ENCODE peak calls at places on chromosomes 16 and 17, in ten cellular contexts. W is RWPE1, T is cardiac fibroblast, N is BE2C, D is sigmoid colon, Q is neural crest cell, X is AG04450, E is astrocyte of the cerebellum, Y is endothelial cell of umbilical vein, S is stomach. Z is an unnamed sample.

GRCh38 chr16:78505544-78506371 is 406.3 kb downstream of the WWOX start:
- DNase-seq in W (no peak), T (peak), N (no peak), D (peak), Q (no peak), X (no peak), E (peak), Y (no peak), S (peak), Z (no peak)

GRCh38 chr17:50270430-50271172 is 3.7 kb upstream of the TMEM92 start:
- DNase-seq in W (no peak), T (peak), N (no peak), D (peak), Q (peak), X (peak), E (no peak), Y (no peak), S (peak), Z (no peak)

GRCh38 chr17:27293359-27293897 is 486 bp upstream of the WSB1 start:
- DNase-seq in W (no peak), T (no peak), N (no peak), D (peak), Q (no peak), X (no peak), E (no peak), Y (no peak), S (no peak), Z (no peak)

GRCh38 chr17:71313866-71314265 is 807.0 kb upstream of the SOX9 start:
- DNase-seq in W (no peak), T (no peak), N (no peak), D (no peak), Q (no peak), X (no peak), E (no peak), Y (no peak), S (no peak), Z (no peak)

GRCh38 chr16:11004351-11004750 is 60.0 kb downstream of the CLEC16A start:
- DNase-seq in W (no peak), T (peak), N (no peak), D (no peak), Q (no peak), X (no peak), E (peak), Y (no peak), S (no peak), Z (no peak)

GRCh38 chr16:66250686-66251405 is 115.6 kb upstream of the CDH5 start:
- DNase-seq in W (no peak), T (peak), N (no peak), D (peak), Q (peak), X (no peak), E (no peak), Y (no peak), S (peak), Z (no peak)

GRCh38 chr17:4004517-4005295 is 40.5 kb upstream of the ATP2A3 start:
- DNase-seq in W (peak), T (peak), N (peak), D (peak), Q (peak), X (no peak), E (no peak), Y (peak), S (peak), Z (no peak)

GRCh38 chr17:77403854-77404253 is 263.1 kb downstream of the SEC14L1 start:
- DNase-seq in W (no peak), T (no peak), N (no peak), D (no peak), Q (no peak), X (no peak), E (no peak), Y (no peak), S (no peak), Z (no peak)

GRCh38 chr17:50072130-50072529 is 16.2 kb downstream of the ITGA3 start:
- DNase-seq in W (no peak), T (no peak), N (no peak), D (no peak), Q (no peak), X (no peak), E (no peak), Y (no peak), S (no peak), Z (no peak)

GRCh38 chr17:1294157-1294717 is 14.8 kb downstream of the TRARG1 start:
- DNase-seq in W (no peak), T (no peak), N (no peak), D (no peak), Q (no peak), X (no peak), E (no peak), Y (no peak), S (peak), Z (no peak)

GRCh38 chr17:50396261-50397110 is 837 bp downstream of the LRRC59 start:
- DNase-seq in W (peak), T (peak), N (peak), D (peak), Q (no peak), X (no peak), E (peak), Y (peak), S (peak), Z (peak)

GRCh38 chr17:11487469-11487868 is 110.8 kb upstream of the DNAH9 start:
- DNase-seq in W (no peak), T (no peak), N (no peak), D (no peak), Q (no peak), X (no peak), E (no peak), Y (no peak), S (no peak), Z (no peak)

GRCh38 chr16:6122401-6122800 is 1024.8 kb upstream of the EEF2KMT start:
- DNase-seq in W (no peak), T (no peak), N (no peak), D (no peak), Q (no peak), X (no peak), E (no peak), Y (no peak), S (no peak), Z (no peak)

GRCh38 chr16:397135-397661 is at the start of gene NME4:
- DNase-seq in W (no peak), T (peak), N (peak), D (peak), Q (peak), X (no peak), E (no peak), Y (peak), S (no peak), Z (no peak)

GRCh38 chr16:30710971-30711370 is 12.0 kb downstream of the SRCAP start:
- DNase-seq in W (no peak), T (no peak), N (no peak), D (no peak), Q (no peak), X (no peak), E (no peak), Y (no peak), S (no peak), Z (no peak)

GRCh38 chr16:66479661-66480264 is 52.7 kb downstream of the BEAN1 start:
- DNase-seq in W (no peak), T (no peak), N (no peak), D (peak), Q (no peak), X (no peak), E (no peak), Y (no peak), S (no peak), Z (no peak)

GRCh38 chr16:35391328-35391727 is 1931.9 kb downstream of the TP53TG3F start:
- DNase-seq in W (no peak), T (peak), N (peak), D (no peak), Q (no peak), X (no peak), E (no peak), Y (peak), S (no peak), Z (no peak)

GRCh38 chr16:28146536-28146935 is 65.2 kb downstream of the XPO6 start:
- DNase-seq in W (no peak), T (no peak), N (no peak), D (no peak), Q (no peak), X (no peak), E (no peak), Y (no peak), S (no peak), Z (no peak)

GRCh38 chr16:12421688-12422087 is 382.0 kb downstream of the CPPED1 start:
- DNase-seq in W (no peak), T (no peak), N (no peak), D (no peak), Q (no peak), X (no peak), E (no peak), Y (no peak), S (no peak), Z (no peak)

GRCh38 chr17:35082073-35082657 is 18.7 kb upstream of the RFFL start:
- DNase-seq in W (peak), T (peak), N (peak), D (no peak), Q (no peak), X (peak), E (peak), Y (peak), S (no peak), Z (no peak)

GRCh38 chr16:87956169-87956770 is 5.0 kb downstream of the BANP start:
- DNase-seq in W (no peak), T (peak), N (no peak), D (no peak), Q (peak), X (no peak), E (no peak), Y (peak), S (no peak), Z (no peak)

GRCh38 chr16:588639-588888 is 1.3 kb upstream of the RAB40C start:
- DNase-seq in W (no peak), T (peak), N (peak), D (no peak), Q (peak), X (peak), E (no peak), Y (peak), S (peak), Z (no peak)

GRCh38 chr17:10605221-10605783 is 51.8 kb downstream of the MYH3 start:
- DNase-seq in W (no peak), T (no peak), N (no peak), D (no peak), Q (no peak), X (no peak), E (no peak), Y (no peak), S (no peak), Z (no peak)

GRCh38 chr16:2152695-2153506 is 2.7 kb upstream of the TRAF7 start:
- DNase-seq in W (no peak), T (peak), N (peak), D (no peak), Q (no peak), X (no peak), E (no peak), Y (no peak), S (peak), Z (no peak)

GRCh38 chr16:2151188-2152091 is 3.0 kb downstream of the RAB26 start:
- DNase-seq in W (no peak), T (peak), N (peak), D (no peak), Q (no peak), X (no peak), E (no peak), Y (no peak), S (no peak), Z (no peak)

GRCh38 chr16:2149630-2150417 is 1.4 kb downstream of the RAB26 start:
- DNase-seq in W (no peak), T (peak), N (no peak), D (no peak), Q (no peak), X (no peak), E (no peak), Y (no peak), S (no peak), Z (no peak)

GRCh38 chr16:2148714-2149629 is 547 bp downstream of the RAB26 start:
- DNase-seq in W (no peak), T (peak), N (no peak), D (no peak), Q (no peak), X (no peak), E (no peak), Y (no peak), S (peak), Z (no peak)

GRCh38 chr16:2150418-2151187 is 2.2 kb downstream of the RAB26 start:
- DNase-seq in W (no peak), T (peak), N (peak), D (no peak), Q (no peak), X (no peak), E (no peak), Y (no peak), S (peak), Z (no peak)
- TF ChIP-seq CTCF in W (peak), T (no peak), N (peak), D (no peak), Q (no peak), X (no peak), E (no peak), Y (no peak), S (no peak), Z (no peak)

GRCh38 chr17:74987909-74988711 is 678 bp downstream of the CDR2L start:
- DNase-seq in W (no peak), T (peak), N (peak), D (peak), Q (peak), X (peak), E (peak), Y (peak), S (peak), Z (peak)
- TF ChIP-seq CTCF in W (peak), T (peak), N (peak), D (peak), Q (no peak), X (peak), E (peak), Y (peak), S (peak), Z (peak)

GRCh38 chr17:28741358-28742349 is 2.2 kb upstream of the TRAF4 start:
- DNase-seq in W (no peak), T (no peak), N (no peak), D (no peak), Q (no peak), X (no peak), E (no peak), Y (no peak), S (no peak), Z (no peak)

GRCh38 chr17:28744802-28745051 is 916 bp downstream of the TRAF4 start:
- DNase-seq in W (no peak), T (peak), N (no peak), D (no peak), Q (no peak), X (no peak), E (no peak), Y (no peak), S (no peak), Z (no peak)

GRCh38 chr17:28744104-28744801 is 442 bp downstream of the TRAF4 start:
- DNase-seq in W (peak), T (peak), N (peak), D (peak), Q (peak), X (no peak), E (no peak), Y (peak), S (peak), Z (no peak)

GRCh38 chr17:28745052-28745776 is 1.4 kb downstream of the TRAF4 start:
- DNase-seq in W (no peak), T (peak), N (peak), D (peak), Q (peak), X (no peak), E (no peak), Y (peak), S (peak), Z (no peak)

DNA sequence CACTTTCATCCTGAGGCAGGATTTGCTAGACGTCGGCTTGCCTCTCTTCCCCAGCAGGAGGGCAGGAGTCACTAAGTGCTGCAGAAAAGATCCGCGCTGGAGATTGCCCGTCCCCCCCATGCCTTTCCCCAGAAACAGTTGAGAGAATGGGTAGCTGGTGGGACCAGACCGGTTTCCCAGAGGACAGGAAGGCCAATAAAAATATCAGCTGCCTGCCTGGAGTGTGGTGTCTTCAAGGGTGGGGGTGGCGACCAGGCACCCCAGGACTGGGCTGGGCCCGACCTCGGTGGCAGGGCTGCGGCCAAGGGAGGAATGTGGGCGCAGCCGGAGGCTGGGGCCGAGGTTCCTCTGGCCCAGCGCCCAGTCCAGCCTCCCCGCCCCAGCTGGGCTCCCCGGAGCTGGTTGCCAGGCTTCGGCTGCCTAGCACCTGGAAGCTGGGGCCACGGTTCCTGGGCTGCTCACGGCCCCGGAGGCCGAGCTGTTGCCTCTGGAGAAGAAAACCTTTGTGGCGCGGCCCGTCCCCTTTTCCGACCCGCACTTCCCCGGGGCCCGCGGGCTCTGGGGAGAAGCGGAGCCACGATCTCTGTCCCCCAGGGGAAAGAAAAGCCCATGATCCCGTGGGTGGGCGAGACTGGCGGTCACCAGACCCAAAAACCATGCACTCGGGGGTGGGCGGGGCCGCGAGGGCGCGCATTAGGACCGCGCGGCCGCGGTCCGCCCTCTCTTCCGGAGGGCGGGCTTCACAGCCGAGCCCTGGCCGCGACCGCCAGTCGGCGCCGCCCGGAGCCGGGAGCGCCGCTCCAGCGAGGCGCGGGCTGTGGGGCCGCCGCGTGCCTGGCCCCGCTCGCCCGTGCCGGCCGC is at the start of gene TRAF4:
- DNase-seq in W (peak), T (peak), N (peak), D (peak), Q (peak), X (no peak), E (peak), Y (peak), S (peak), Z (peak)
- TF ChIP-seq CTCF in W (peak), T (peak), N (no peak), D (no peak), Q (peak), X (peak), E (no peak), Y (no peak), S (no peak), Z (no peak)

GRCh38 chr17:43479948-43480347 is 3.8 kb upstream of the DHX8 start:
- DNase-seq in W (no peak), T (no peak), N (no peak), D (no peak), Q (no peak), X (no peak), E (no peak), Y (no peak), S (no peak), Z (no peak)

GRCh38 chr17:43477832-43478634 is 5.7 kb upstream of the DHX8 start:
- DNase-seq in W (no peak), T (no peak), N (no peak), D (no peak), Q (no peak), X (no peak), E (no peak), Y (no peak), S (no peak), Z (no peak)

GRCh38 chr17:43482103-43483012 is 1.4 kb upstream of the DHX8 start:
- DNase-seq in W (no peak), T (no peak), N (no peak), D (no peak), Q (no peak), X (no peak), E (no peak), Y (no peak), S (no peak), Z (no peak)

DNA sequence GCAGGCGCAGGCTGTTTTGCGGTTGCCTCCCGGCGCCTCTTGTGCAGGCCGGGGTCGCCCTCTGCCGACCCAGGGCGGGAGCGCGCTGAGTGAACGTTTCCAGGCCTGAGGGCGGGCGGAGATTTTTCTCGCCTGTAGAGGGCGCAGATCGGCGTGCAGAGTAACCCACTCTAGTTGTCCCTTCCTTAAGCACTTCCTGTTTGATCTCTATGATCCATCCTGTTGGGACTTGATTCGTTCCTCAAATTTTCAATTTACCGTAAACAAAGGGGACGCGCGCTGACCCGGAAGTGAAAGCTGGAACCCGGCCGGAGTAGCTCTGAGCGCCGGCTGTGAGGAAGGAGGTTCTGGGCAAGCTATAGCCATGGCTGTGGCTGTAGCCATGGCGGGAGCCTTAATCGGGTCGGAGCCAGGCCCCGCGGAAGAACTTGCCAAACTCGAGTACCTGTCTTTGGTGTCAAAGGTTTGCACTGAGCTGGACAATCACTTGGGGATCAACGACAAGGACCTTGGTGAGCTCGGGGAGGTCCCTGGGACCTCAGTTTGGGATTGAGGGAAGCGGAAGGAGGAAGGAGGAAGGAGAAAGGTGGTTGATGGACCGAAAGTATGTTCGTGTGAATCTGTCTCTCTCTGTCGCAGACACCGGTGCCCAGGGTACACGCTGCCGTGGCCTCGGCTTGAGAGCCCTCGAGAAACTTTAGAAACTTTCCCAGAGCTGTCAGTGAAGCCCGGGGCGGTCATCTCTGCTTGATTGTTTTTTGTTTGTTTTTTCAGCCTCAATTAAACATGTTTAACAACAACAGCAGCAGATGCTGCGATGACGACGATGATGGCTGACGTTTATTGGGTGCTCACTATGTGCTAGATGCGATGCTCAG is at the start of gene DHX8:
- DNase-seq in W (peak), T (peak), N (peak), D (peak), Q (peak), X (peak), E (peak), Y (peak), S (peak), Z (peak)
- TF ChIP-seq CTCF in W (peak), T (peak), N (peak), D (peak), Q (peak), X (peak), E (peak), Y (peak), S (peak), Z (no peak)

DNA sequence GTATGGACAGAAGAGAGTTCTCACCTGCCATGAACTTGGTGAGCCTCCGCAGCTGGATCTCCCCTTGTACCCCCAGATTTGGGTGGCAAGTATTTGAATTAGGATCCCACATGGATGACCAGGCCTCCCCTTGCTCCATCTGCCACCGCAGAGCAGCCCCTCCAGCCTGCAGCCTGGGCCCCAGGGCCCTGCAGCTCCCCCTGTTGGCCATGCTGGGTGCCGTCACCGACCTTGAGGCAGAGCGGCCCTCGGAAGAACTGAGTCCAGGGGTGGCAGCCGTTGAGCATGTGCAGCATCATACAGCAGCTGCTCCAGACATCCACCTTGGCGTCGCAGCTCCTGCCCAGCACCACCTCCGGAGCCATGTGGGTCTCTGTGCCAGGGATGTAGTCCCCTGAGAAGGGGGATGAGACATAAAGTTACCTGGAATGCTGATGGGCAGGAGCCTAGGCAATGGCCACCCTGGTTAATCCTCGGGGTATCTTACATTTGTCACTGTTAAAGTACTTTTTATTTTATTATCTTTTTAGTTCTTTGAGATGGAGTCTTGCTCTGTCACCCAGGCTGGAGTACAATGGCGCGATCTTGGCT is 9.0 kb upstream of the SPATA32 start:
- DNase-seq in W (no peak), T (no peak), N (peak), D (no peak), Q (peak), X (no peak), E (no peak), Y (no peak), S (no peak), Z (no peak)
- TF ChIP-seq CTCF in W (peak), T (peak), N (peak), D (peak), Q (peak), X (peak), E (peak), Y (peak), S (peak), Z (peak)